ENCODE peak calls at places on chromosomes 12 and 14, in seven cellular contexts. L is GM12878, N is mesenchymal stem cell, E is GM23248, R is fibroblast of lung, P is colonic mucosa, A is astrocyte. V is an unnamed sample.

GRCh38 chr12:31585895-31586294 is 5.0 kb downstream of the DENND5B start:
- DNase-seq in L (no peak), N (no peak), E (no peak), R (no peak), P (no peak), A (no peak), V (no peak)

GRCh38 chr14:35159742-35160409 is 37.5 kb downstream of the PRORP start:
- DNase-seq in L (no peak), N (peak), E (peak), R (peak), P (no peak), A (peak), V (no peak)

GRCh38 chr14:101114726-101115481 is 211.4 kb upstream of the RTL1 start:
- DNase-seq in L (no peak), N (no peak), E (no peak), R (no peak), P (peak), A (no peak), V (no peak)

GRCh38 chr14:99519931-99520421 is 38.8 kb downstream of the CCNK start:
- DNase-seq in L (no peak), N (no peak), E (no peak), R (no peak), P (no peak), A (no peak), V (no peak)

GRCh38 chr12:51263341-51263740 is 6.9 kb downstream of the SMAGP start:
- DNase-seq in L (no peak), N (no peak), E (no peak), R (no peak), P (no peak), A (no peak), V (no peak)

GRCh38 chr14:95872777-95873176 is 3.9 kb upstream of the TUNAR start:
- DNase-seq in L (no peak), N (no peak), E (no peak), R (no peak), P (no peak), A (no peak), V (no peak)

GRCh38 chr12:103523771-103524170 is 28.0 kb upstream of the C12orf42 start:
- DNase-seq in L (no peak), N (no peak), E (no peak), R (no peak), P (no peak), A (no peak), V (no peak)

GRCh38 chr12:6273209-6273928 is 37.1 kb upstream of the PLEKHG6 start:
- DNase-seq in L (no peak), N (no peak), E (no peak), R (no peak), P (no peak), A (no peak), V (no peak)

GRCh38 chr14:69921052-69921451 is 41.8 kb downstream of the SMOC1 start:
- DNase-seq in L (no peak), N (peak), E (peak), R (peak), P (no peak), A (peak), V (no peak)

GRCh38 chr12:101243074-101243473 is 33.0 kb upstream of the SLC5A8 start:
- DNase-seq in L (no peak), N (no peak), E (peak), R (no peak), P (no peak), A (peak), V (no peak)

GRCh38 chr12:48997719-48998496 is 1.3 kb downstream of the DDN start:
- DNase-seq in L (no peak), N (peak), E (no peak), R (no peak), P (no peak), A (no peak), V (no peak)

GRCh38 chr14:78399316-78399889 is 229.2 kb downstream of the NRXN3 start:
- DNase-seq in L (no peak), N (no peak), E (peak), R (peak), P (no peak), A (no peak), V (no peak)

GRCh38 chr12:39824505-39825198 is 205.0 kb upstream of the ABCD2 start:
- DNase-seq in L (no peak), N (peak), E (peak), R (peak), P (no peak), A (no peak), V (no peak)

GRCh38 chr14:92976268-92976667 is 53.3 kb downstream of the CHGA start:
- DNase-seq in L (no peak), N (no peak), E (no peak), R (no peak), P (no peak), A (no peak), V (no peak)

GRCh38 chr12:17108877-17109520 is 503.0 kb upstream of the LMO3 start:
- DNase-seq in L (no peak), N (no peak), E (no peak), R (no peak), P (no peak), A (peak), V (no peak)

GRCh38 chr12:88291498-88292131 is 149.5 kb downstream of the TMTC3 start:
- DNase-seq in L (no peak), N (peak), E (no peak), R (no peak), P (no peak), A (no peak), V (no peak)

GRCh38 chr12:45051490-45052105 is 699 bp upstream of the DBX2 start:
- DNase-seq in L (no peak), N (no peak), E (peak), R (peak), P (no peak), A (no peak), V (no peak)

GRCh38 chr12:18629916-18630315 is 107.9 kb downstream of the PLCZ1 start:
- DNase-seq in L (no peak), N (no peak), E (no peak), R (no peak), P (no peak), A (peak), V (no peak)

GRCh38 chr12:22083167-22083566 is 37.1 kb downstream of the CMAS start:
- DNase-seq in L (no peak), N (peak), E (peak), R (peak), P (no peak), A (peak), V (peak)

GRCh38 chr12:80107221-80107620 is 7.9 kb downstream of the OTOGL start:
- DNase-seq in L (peak), N (no peak), E (peak), R (no peak), P (no peak), A (peak), V (no peak)

GRCh38 chr12:21538259-21538658 is 12.2 kb downstream of the SPX start:
- DNase-seq in L (no peak), N (no peak), E (no peak), R (no peak), P (no peak), A (no peak), V (no peak)

GRCh38 chr14:88470542-88471440 is 84.0 kb downstream of the PTPN21 start:
- DNase-seq in L (no peak), N (no peak), E (peak), R (peak), P (no peak), A (peak), V (no peak)

GRCh38 chr12:110349521-110350151 is 53.9 kb downstream of the ANAPC7 start:
- DNase-seq in L (no peak), N (no peak), E (no peak), R (no peak), P (no peak), A (no peak), V (no peak)

GRCh38 chr14:54919330-54919729 is 16.7 kb upstream of the GCH1 start:
- DNase-seq in L (no peak), N (no peak), E (no peak), R (no peak), P (no peak), A (no peak), V (no peak)
- H3K9ac ChIP-seq in L (no peak), N (no peak), E (no peak), R (no peak), P (no peak), A (no peak), V (no peak)

DNA sequence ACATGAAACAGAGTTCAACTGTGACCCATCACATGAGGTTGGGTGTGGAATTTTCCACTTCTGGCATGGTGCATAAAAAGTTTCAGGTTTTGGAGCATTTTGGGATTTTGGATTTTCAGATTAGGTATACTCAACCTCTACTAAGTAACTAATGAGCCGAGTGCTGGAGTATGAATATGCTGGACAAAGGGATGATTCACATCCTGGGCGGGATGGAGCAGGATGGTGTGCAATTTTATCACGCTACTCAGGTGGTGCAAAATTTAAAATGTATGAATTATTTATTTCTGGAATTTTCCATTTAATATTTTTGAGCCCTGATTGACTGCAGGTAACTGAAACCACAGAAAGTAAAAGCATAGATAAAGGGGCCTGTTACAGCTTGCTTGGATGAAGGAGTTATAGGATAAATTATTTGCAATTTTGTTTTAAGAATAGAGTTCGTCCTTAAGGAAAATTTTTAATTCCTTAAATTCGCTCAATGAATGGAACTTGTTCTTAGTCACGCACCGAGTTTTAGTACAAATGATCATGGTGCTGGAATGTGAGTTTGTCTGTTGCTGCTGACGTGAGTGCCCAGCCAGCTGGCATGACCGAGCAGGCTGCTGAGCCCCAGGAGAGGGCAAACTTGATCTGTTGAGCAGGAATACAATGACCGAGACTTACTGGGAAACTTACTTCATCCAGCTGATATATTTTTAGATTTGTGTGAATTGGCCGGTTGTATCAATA is 176.3 kb downstream of the ESR2 start:
- DNase-seq in L (no peak), N (no peak), E (peak), R (peak), P (no peak), A (peak), V (no peak)
- H3K9ac ChIP-seq in L (no peak), N (peak), E (no peak), R (no peak), P (no peak), A (peak), V (no peak)

DNA sequence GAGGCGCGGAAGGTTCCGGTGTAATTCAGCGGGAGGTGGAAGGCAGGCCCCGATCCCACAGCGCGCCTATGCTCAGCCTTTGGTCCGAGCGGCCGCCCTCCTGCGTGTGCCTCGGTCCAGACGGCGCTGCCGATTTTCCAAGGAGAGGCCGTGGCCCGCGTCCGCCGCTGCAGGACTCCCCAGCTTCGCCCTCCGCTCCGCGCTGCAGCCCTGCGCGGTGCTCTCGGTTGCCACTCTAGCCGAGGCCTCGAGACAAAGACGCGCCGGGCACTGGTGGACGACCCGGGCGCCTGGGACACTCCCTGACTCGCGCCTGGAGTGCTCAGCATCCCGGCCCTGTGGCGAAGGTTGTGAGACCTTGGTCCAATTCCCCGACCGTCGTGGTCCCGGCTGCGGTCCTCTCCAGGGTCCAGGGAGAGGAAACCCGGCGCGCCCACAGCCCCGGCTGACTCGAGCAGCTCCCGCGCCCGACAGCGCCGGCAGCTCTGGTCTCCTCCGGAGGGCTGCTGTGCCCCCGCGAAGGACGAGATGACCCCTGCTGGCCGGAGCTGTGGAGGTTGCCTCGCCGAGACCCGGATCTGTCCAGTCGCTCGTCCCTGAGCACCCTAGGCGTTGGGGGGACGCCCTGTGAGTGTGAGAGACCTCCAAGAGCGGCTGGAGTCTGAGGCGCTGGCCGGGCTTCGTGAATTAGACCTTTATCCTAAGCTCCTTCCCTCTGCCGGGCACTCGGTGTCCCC is 6.5 kb downstream of the HOXC12 start:
- DNase-seq in L (no peak), N (no peak), E (no peak), R (no peak), P (no peak), A (no peak), V (no peak)
- H3K9ac ChIP-seq in L (no peak), N (no peak), E (no peak), R (no peak), P (no peak), A (no peak), V (no peak)

GRCh38 chr12:3213171-3213570 is 136.0 kb downstream of the TSPAN9 start:
- DNase-seq in L (no peak), N (no peak), E (no peak), R (no peak), P (no peak), A (no peak), V (no peak)

GRCh38 chr12:3214508-3215365 is 137.6 kb downstream of the TSPAN9 start:
- DNase-seq in L (no peak), N (no peak), E (no peak), R (no peak), P (no peak), A (no peak), V (no peak)

GRCh38 chr12:3216097-3216496 is 138.9 kb downstream of the TSPAN9 start:
- DNase-seq in L (no peak), N (no peak), E (no peak), R (no peak), P (no peak), A (no peak), V (no peak)

GRCh38 chr12:3215410-3215975 is 138.3 kb downstream of the TSPAN9 start:
- DNase-seq in L (no peak), N (no peak), E (no peak), R (no peak), P (no peak), A (no peak), V (no peak)

DNA sequence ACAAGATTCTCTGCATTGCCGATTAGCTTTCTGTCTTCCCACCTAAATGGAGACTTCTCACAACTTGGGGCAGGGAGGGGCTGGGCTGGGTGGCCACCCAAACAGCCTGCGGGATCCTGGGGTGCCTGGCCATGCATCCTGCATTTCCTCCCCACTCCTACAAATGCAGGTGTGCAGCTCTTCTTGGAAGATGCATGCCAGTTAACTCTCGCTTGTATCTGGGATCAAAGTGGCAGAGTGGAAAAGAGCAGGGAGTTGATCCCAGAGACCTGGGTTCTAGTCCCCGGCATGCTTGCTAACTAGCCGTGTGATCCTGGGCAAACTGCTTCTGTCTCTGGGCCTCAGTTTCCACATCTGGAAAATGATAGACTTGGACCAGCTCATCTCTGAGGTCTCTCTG is 136.6 kb downstream of the TSPAN9 start:
- DNase-seq in L (no peak), N (no peak), E (no peak), R (no peak), P (no peak), A (no peak), V (no peak)
- H3K9ac ChIP-seq in L (no peak), N (no peak), E (no peak), R (no peak), P (no peak), A (no peak), V (no peak)

GRCh38 chr12:53623986-53624385 is 2.2 kb downstream of the ATF7 start:
- DNase-seq in L (no peak), N (peak), E (peak), R (peak), P (peak), A (peak), V (no peak)
- H3K9ac ChIP-seq in L (peak), N (peak), E (peak), R (no peak), P (no peak), A (peak), V (peak)

GRCh38 chr12:14959916-14960315 is 1.5 kb downstream of the ARHGDIB start:
- DNase-seq in L (no peak), N (no peak), E (no peak), R (no peak), P (no peak), A (no peak), V (no peak)
- H3K9ac ChIP-seq in L (peak), N (no peak), E (no peak), R (no peak), P (no peak), A (no peak), V (no peak)

GRCh38 chr12:125169870-125170269 is 104.6 kb downstream of the AACS start:
- DNase-seq in L (no peak), N (no peak), E (no peak), R (no peak), P (no peak), A (no peak), V (no peak)
- H3K9ac ChIP-seq in L (no peak), N (no peak), E (no peak), R (no peak), P (no peak), A (no peak), V (no peak)

GRCh38 chr12:112125250-112125999 is at the start of gene TRAFD1:
- DNase-seq in L (peak), N (peak), E (peak), R (peak), P (peak), A (peak), V (peak)
- H3K9ac ChIP-seq in L (peak), N (peak), E (peak), R (peak), P (peak), A (peak), V (peak)

DNA sequence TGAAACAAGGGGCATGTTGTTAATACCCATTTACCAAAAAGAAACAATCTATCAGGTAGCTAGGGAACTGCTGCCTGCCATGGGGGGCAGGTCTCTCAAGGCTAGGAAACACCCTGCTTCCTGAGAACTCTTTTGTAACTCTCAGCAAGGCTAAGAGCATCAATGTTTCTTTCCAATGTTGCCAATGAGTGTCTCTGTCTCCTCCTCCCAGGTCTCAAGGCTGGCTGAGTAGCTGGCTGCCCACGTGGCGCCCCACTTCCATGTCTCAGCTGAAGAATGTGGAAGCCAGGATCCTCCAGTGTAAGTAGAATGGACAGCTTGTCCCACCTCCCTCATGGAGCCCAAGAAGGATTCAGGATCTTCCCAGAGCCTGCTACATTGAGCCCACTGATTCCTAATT is 3.4 kb downstream of the ABHD4 start:
- DNase-seq in L (no peak), N (no peak), E (no peak), R (no peak), P (no peak), A (no peak), V (no peak)
- H3K9ac ChIP-seq in L (no peak), N (no peak), E (no peak), R (no peak), P (no peak), A (no peak), V (no peak)

V was measured in SK-N-MC.